ENCODE peak calls at places on chromosomes 6 and 20, in eight cellular contexts. B is CD8-positive, alpha-beta memory T cell; C is spleen; A is adipocyte; J is sigmoid colon; W is cardiac muscle cell; Y is ovary; U is BE2C. M is an unnamed sample. For H3K4me1, the result is how much of the 10 kb centered on the place peaks cover.

GRCh38 chr6:167568407-167569024 is 243.6 kb downstream of the TTLL2 start:
- DNase-seq in J (peak), W (no peak), B (no peak), Y (no peak), C (no peak), A (no peak), U (no peak), M (no peak)

GRCh38 chr6:320351-321157 is 28.3 kb downstream of the DUSP22 start:
- DNase-seq in A (no peak), Y (no peak), C (peak), J (peak), B (no peak), U (no peak), W (no peak), M (no peak)

GRCh38 chr6:142377112-142377848 is 75.5 kb downstream of the ADGRG6 start:
- DNase-seq in A (no peak), Y (no peak), C (no peak), W (peak), B (no peak), J (no peak), U (peak), M (no peak)

GRCh38 chr6:126824815-126825214 is 293.7 kb upstream of the RSPO3 start:
- DNase-seq in W (no peak), U (no peak), Y (no peak), B (no peak), C (no peak), A (no peak), J (no peak), M (no peak)

GRCh38 chr6:4511626-4512010 is 264.6 kb upstream of the CDYL start:
- DNase-seq in U (no peak), Y (no peak), W (no peak), B (no peak), J (no peak), A (no peak), C (no peak), M (no peak)

GRCh38 chr20:14924433-14924832 is 587.0 kb upstream of the FLRT3 start:
- DNase-seq in B (no peak), C (no peak), A (peak), Y (no peak), U (no peak), W (no peak), J (no peak), M (no peak)

GRCh38 chr6:160085713-160086505 is 35.7 kb upstream of the SLC22A1 start:
- DNase-seq in B (no peak), J (no peak), U (no peak), A (no peak), C (peak), Y (no peak), W (no peak), M (no peak)

GRCh38 chr20:13708234-13708633 is 69.5 kb upstream of the TASP1 start:
- DNase-seq in C (no peak), J (no peak), A (no peak), Y (no peak), W (no peak), B (no peak), U (no peak), M (no peak)

GRCh38 chr20:1907586-1907985 is 12.4 kb downstream of the SIRPA start:
- DNase-seq in A (peak), C (no peak), U (no peak), Y (no peak), B (no peak), W (peak), J (no peak), M (no peak)

GRCh38 chr6:86516087-86516486 is 421.2 kb upstream of the HTR1E start:
- DNase-seq in J (no peak), U (no peak), B (no peak), A (no peak), C (no peak), Y (no peak), W (no peak), M (no peak)

GRCh38 chr6:156767603-156768467 is 9.3 kb upstream of the ARID1B start:
- DNase-seq in W (no peak), Y (no peak), A (no peak), J (no peak), B (no peak), U (no peak), C (no peak), M (no peak)

GRCh38 chr20:61288331-61288784 is 36.3 kb downstream of the CDH4 start:
- DNase-seq in J (no peak), B (no peak), C (no peak), A (no peak), U (no peak), W (no peak), Y (no peak), M (peak)

GRCh38 chr6:31525932-31526591 is 2.7 kb upstream of the MCCD1 start:
- DNase-seq in W (peak), U (no peak), Y (no peak), C (no peak), B (no peak), A (peak), J (no peak), M (no peak)

GRCh38 chr6:169722362-169723199 is 1.7 kb downstream of the PHF10 start:
- DNase-seq in W (peak), C (peak), J (peak), Y (peak), B (peak), U (peak), A (peak), M (peak)

GRCh38 chr6:145736854-145737181 is 1.5 kb upstream of the EPM2A start:
- DNase-seq in A (peak), J (no peak), B (no peak), Y (no peak), W (peak), U (no peak), C (no peak), M (no peak)

GRCh38 chr6:135170849-135171248 is 10.3 kb upstream of the MYB start:
- DNase-seq in A (peak), C (no peak), Y (no peak), W (no peak), B (no peak), U (no peak), J (no peak), M (no peak)

GRCh38 chr6:125781307-125781868 is 9.4 kb upstream of the NCOA7 start:
- DNase-seq in J (peak), U (no peak), Y (no peak), B (peak), C (peak), W (peak), A (peak), M (no peak)

GRCh38 chr20:39602649-39603048 is 640.5 kb downstream of the DHX35 start:
- DNase-seq in B (no peak), J (no peak), W (no peak), A (no peak), C (no peak), U (no peak), Y (no peak), M (no peak)

GRCh38 chr6:20481281-20481680 is 53.0 kb upstream of the CDKAL1 start:
- DNase-seq in B (no peak), U (no peak), W (no peak), J (no peak), A (no peak), C (no peak), Y (no peak), M (no peak)

GRCh38 chr20:56554869-56555268 is 21.8 kb downstream of the FAM209B start:
- DNase-seq in C (no peak), U (peak), J (no peak), Y (no peak), A (peak), W (peak), B (no peak), M (no peak)

GRCh38 chr20:35329435-35330139 is 37.4 kb upstream of the FAM83C start:
- DNase-seq in B (no peak), C (no peak), Y (no peak), W (peak), J (no peak), U (peak), A (no peak), M (no peak)

GRCh38 chr6:159234102-159234553 is 64.9 kb downstream of the FNDC1 start:
- DNase-seq in U (no peak), J (no peak), W (no peak), A (no peak), Y (no peak), B (no peak), C (no peak), M (no peak)

GRCh38 chr20:45823949-45824835 is 2.9 kb downstream of the TNNC2 start:
- DNase-seq in W (peak), C (peak), J (peak), Y (peak), B (peak), U (peak), A (peak), M (no peak)

GRCh38 chr6:158042245-158042798 is 60.7 kb downstream of the SYNJ2 start:
- DNase-seq in J (peak), W (peak), C (no peak), B (no peak), U (peak), A (peak), Y (no peak), M (no peak)

GRCh38 chr6:130018830-130019795 is 732 bp downstream of the L3MBTL3 start:
- DNase-seq in U (peak), W (peak), C (peak), Y (peak), B (peak), J (peak), A (peak), M (peak)

GRCh38 chr6:39490120-39490519 is 167.6 kb upstream of the KCNK16 start:
- DNase-seq in C (no peak), U (no peak), B (no peak), J (no peak), Y (no peak), W (peak), A (no peak), M (no peak)

DNA sequence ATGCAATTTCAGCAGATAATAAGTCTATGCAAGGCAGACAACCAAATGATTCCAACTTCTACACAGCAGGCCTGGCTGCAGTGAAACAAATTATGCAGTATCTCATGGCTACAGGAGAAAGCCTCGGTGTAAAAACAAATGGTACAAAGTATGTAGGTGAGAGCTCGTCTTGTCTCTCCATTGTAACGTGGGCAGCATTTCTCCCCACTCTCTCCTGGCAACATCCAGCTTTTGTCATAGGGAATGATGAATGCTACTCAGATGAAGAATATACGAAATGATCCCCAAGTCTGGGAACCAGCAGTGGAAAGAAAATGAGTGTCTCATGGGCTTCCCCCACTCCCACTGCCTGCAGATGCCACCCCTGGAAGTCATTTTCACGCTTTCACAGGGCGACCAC is 32.4 kb downstream of the FYN start:
- DNase-seq in U (no peak), J (no peak), Y (no peak), W (no peak), C (no peak), A (no peak), B (no peak), M (no peak)
- H3K4me1 ChIP-seq in U (under half), J (under half), Y (under half), W (under half), C (half or more), A (under half), B (half or more), M (under half)

DNA sequence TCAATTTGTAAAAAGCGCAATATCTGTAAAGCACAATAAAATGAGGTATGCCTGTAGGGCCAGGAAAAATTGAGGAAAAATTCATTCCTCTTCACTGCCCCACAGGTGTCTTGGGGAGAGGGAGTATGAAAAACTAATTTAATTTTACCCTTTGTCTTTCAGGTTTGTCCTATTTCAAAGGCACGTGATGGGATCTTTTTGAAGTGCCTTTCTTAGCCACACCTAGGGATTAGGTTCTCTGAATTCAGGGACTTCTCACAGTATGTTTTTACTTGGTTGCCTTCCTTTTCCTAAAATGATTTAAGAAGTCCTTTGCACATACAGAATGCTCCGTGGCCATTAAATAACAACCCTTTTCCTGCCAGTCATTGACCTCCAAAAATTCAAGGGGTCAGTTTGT is 71.9 kb downstream of the NCOA3 start:
- DNase-seq in W (no peak), U (no peak), B (no peak), J (no peak), Y (no peak), A (no peak), C (no peak), M (no peak)
- H3K4me1 ChIP-seq in W (under half), U (under half), B (under half), J (half or more), Y (under half), A (under half), C (half or more), M (under half)

GRCh38 chr6:38136547-38136946 is 317.0 kb downstream of the ZFAND3 start:
- DNase-seq in U (no peak), W (no peak), Y (no peak), B (no peak), C (no peak), A (no peak), J (no peak), M (no peak)

GRCh38 chr6:38141045-38141444 is 321.5 kb downstream of the ZFAND3 start:
- DNase-seq in C (no peak), Y (no peak), J (no peak), A (no peak), B (no peak), W (no peak), U (no peak), M (no peak)

GRCh38 chr6:38137609-38138008 is 318.1 kb downstream of the ZFAND3 start:
- DNase-seq in C (no peak), U (no peak), Y (no peak), B (no peak), A (no peak), J (no peak), W (no peak), M (no peak)

GRCh38 chr6:38141716-38142115 is 322.2 kb downstream of the ZFAND3 start:
- DNase-seq in J (no peak), C (no peak), A (no peak), W (no peak), Y (no peak), U (no peak), B (no peak), M (no peak)

DNA sequence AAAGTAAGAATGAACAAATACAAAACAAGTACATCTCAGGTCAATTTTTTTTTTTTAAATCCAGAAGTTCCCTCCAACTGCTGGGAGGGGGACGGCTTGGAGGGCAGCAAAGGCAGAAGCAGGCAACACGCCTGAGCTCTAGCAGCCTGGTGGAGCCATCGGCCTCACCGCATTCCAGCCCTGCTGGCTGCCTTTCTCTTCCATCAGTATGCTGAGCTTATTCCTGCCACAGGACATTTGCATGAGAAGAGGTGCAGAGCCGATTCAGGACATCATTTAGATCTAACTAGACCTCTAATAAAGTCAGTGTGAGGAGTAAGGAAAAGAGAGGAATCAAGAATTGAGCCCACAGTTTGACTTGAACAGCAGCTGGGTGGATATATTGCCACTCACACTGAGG is 318.8 kb downstream of the ZFAND3 start:
- DNase-seq in W (no peak), C (no peak), U (no peak), B (no peak), Y (no peak), J (no peak), A (no peak), M (no peak)
- H3K4me1 ChIP-seq in W (under half), C (under half), U (under half), B (under half), Y (under half), J (under half), A (under half), M (under half)

GRCh38 chr20:37348643-37349516 is 2.9 kb downstream of the SRC start:
- DNase-seq in Y (no peak), W (no peak), A (no peak), C (peak), U (no peak), J (peak), B (no peak), M (peak)

GRCh38 chr20:37349517-37350491 is 3.9 kb downstream of the SRC start:
- DNase-seq in C (peak), B (no peak), Y (no peak), U (no peak), J (peak), W (peak), A (no peak), M (peak)

GRCh38 chr20:37351689-37352610 is 6.0 kb downstream of the SRC start:
- DNase-seq in J (peak), B (no peak), A (no peak), U (no peak), Y (no peak), W (no peak), C (peak), M (no peak)

GRCh38 chr20:37352611-37352980 is 6.7 kb downstream of the SRC start:
- DNase-seq in J (peak), A (no peak), B (no peak), U (no peak), W (no peak), C (peak), Y (no peak), M (peak)

DNA sequence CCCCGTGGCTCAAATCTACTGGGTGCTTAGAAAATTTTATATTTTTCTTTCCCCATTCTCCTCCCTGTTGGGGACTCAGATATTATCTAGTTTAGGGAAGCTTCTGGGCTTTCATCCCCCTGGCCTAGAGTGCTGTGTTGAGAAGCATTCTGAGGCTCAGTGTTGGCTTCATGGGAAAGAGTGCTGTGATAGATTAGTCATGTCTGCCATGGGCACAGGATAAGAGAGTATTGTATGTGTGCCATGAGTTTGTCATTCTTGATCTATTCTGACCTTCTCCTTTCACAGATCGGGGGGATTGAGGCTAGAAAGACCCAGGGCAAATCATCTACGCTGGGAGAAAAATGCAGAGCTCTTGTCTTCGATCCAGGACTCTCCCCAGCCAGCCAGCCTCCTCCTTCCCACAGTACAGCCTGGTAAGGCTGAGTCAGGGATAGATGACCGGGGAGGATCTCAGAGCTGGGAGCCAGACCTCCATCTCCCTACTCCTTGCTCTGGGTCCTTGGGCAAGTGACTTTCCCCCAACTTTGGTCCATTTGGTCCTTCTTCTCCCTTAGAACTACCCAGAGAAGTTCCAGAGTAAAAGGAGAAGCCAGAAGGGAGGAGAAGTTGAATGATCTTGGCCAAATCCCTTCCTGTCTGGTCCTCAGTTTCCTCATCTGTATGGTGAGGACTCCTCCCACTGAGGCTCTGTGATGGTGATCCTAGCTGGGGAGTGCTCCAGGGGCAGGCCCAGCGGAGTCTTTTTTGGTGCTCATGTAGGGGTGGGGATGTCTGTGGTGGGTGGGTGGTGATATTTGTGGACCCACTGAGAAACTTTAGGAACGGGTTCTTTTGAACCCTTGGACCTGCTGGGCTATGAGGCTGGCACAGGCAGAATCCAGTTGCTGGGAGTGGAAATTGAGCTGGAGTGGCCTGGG is 5.0 kb downstream of the SRC start:
- DNase-seq in C (peak), W (peak), J (peak), B (no peak), A (no peak), U (no peak), Y (no peak), M (peak)
- H3K4me1 ChIP-seq in C (half or more), W (under half), J (half or more), B (under half), A (under half), U (under half), Y (under half), M (half or more)

GRCh38 chr6:150617496-150618460 is 18.1 kb downstream of the PLEKHG1 start:
- DNase-seq in A (no peak), B (no peak), U (no peak), J (no peak), Y (no peak), C (no peak), W (no peak), M (no peak)
- H3K4me1 ChIP-seq in A (under half), B (under half), U (under half), J (under half), Y (under half), C (half or more), W (under half), M (under half)

GRCh38 chr6:132948889-132949288 is 134.5 kb downstream of the RPS12 start:
- DNase-seq in J (no peak), A (no peak), C (no peak), W (no peak), B (no peak), Y (no peak), U (no peak), M (no peak)
- H3K4me1 ChIP-seq in J (under half), A (under half), C (under half), W (under half), B (under half), Y (under half), U (under half), M (under half)

GRCh38 chr20:3080939-3081388 is 3.6 kb downstream of the AVP start:
- DNase-seq in Y (peak), W (peak), J (no peak), U (no peak), C (peak), B (no peak), A (no peak), M (peak)
- H3K4me1 ChIP-seq in Y (under half), W (under half), J (under half), U (under half), C (under half), B (under half), A (under half), M (under half)

DNA sequence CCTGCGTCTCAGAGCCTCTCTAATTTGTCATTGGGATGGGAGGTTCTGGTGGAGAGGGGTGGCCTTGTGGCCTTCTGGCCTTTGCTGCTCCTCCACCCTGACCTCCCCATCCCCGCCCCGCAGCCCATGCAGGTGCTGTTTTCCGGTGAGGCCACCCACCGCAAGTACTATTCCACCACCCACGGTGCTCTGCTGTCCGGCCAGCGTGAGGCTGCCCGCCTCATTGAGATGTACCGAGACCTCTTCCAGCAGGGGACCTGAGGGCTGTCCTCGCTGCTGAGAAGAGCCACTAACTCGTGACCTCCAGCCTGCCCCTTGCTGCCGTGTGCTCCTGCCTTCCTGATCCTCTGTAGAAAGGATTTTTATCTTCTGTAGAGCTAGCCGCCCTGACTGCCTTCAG is 171.8 kb upstream of the RNF24 start:
- DNase-seq in J (peak), C (peak), A (no peak), W (no peak), B (no peak), U (no peak), Y (no peak), M (no peak)
- H3K4me1 ChIP-seq in J (under half), C (under half), A (under half), W (under half), B (under half), U (under half), Y (under half), M (under half)

M was measured in left lung.